ENCODE peak calls at places on chromosomes 4 and X, in nine cellular contexts. F, H, P, N, K, O, Z, Y and V are unnamed samples.

GRCh38 chr4:95580226-95580625 is 31.5 kb upstream of the UNC5C start:
- DNase-seq in F (no peak), H (no peak), P (no peak), N (no peak), K (peak), O (no peak), Z (no peak), Y (no peak), V (no peak)

GRCh38 chrX:125544856-125545255 is 225.2 kb downstream of the TEX13C start:
- DNase-seq in F (no peak), H (no peak), P (no peak), N (no peak), K (no peak), O (no peak), Z (no peak), Y (no peak), V (no peak)

GRCh38 chrX:3263681-3264126 is 82.7 kb downstream of the MXRA5 start:
- DNase-seq in F (no peak), H (no peak), P (no peak), N (no peak), K (no peak), O (no peak), Z (peak), Y (no peak), V (no peak)

GRCh38 chr4:26183017-26183416 is 137.8 kb upstream of the RBPJ start:
- DNase-seq in F (no peak), H (no peak), P (no peak), N (no peak), K (no peak), O (no peak), Z (peak), Y (no peak), V (no peak)

GRCh38 chrX:40103565-40104323 is 6.0 kb upstream of the BCOR start:
- DNase-seq in F (no peak), H (no peak), P (no peak), N (no peak), K (peak), O (no peak), Z (no peak), Y (no peak), V (no peak)

GRCh38 chr4:186169942-186170802 is 21.2 kb upstream of the CYP4V2 start:
- DNase-seq in F (no peak), H (no peak), P (no peak), N (no peak), K (no peak), O (no peak), Z (no peak), Y (no peak), V (no peak)

GRCh38 chrX:108699368-108699767 is 37.0 kb downstream of the IRS4 start:
- DNase-seq in F (no peak), H (peak), P (peak), N (no peak), K (peak), O (no peak), Z (peak), Y (no peak), V (no peak)

GRCh38 chrX:152831391-152831790 is 528 bp downstream of the NSDHL start:
- DNase-seq in F (no peak), H (no peak), P (no peak), N (no peak), K (no peak), O (no peak), Z (no peak), Y (no peak), V (no peak)

GRCh38 chrX:1946974-1947373 is 332.1 kb downstream of the ASMT start:
- DNase-seq in F (no peak), H (no peak), P (no peak), N (no peak), K (no peak), O (no peak), Z (no peak), Y (no peak), V (no peak)

GRCh38 chr4:33850503-33850902 is 2393.8 kb downstream of the ARAP2 start:
- DNase-seq in F (no peak), H (no peak), P (no peak), N (no peak), K (no peak), O (no peak), Z (no peak), Y (no peak), V (no peak)

GRCh38 chrX:49310371-49310770 is 6.9 kb downstream of the GAGE10 start:
- DNase-seq in F (no peak), H (no peak), P (no peak), N (no peak), K (peak), O (no peak), Z (no peak), Y (no peak), V (no peak)

GRCh38 chr4:1402021-1402515 is 4.2 kb downstream of the NKX1-1 start:
- DNase-seq in F (no peak), H (no peak), P (no peak), N (no peak), K (no peak), O (no peak), Z (no peak), Y (no peak), V (no peak)

GRCh38 chr4:7933631-7934510 is 5.8 kb downstream of the AFAP1 start:
- DNase-seq in F (no peak), H (no peak), P (no peak), N (no peak), K (no peak), O (no peak), Z (peak), Y (no peak), V (no peak)

GRCh38 chrX:100928660-100929613 is at the start of gene XKRX:
- DNase-seq in F (peak), H (no peak), P (no peak), N (no peak), K (peak), O (peak), Z (no peak), Y (peak), V (no peak)

GRCh38 chr4:54879576-54879975 is 221.8 kb downstream of the KIT start:
- DNase-seq in F (no peak), H (no peak), P (peak), N (no peak), K (peak), O (no peak), Z (peak), Y (no peak), V (no peak)

GRCh38 chr4:48367016-48367415 is 25.7 kb downstream of the SLAIN2 start:
- DNase-seq in F (no peak), H (no peak), P (no peak), N (no peak), K (no peak), O (no peak), Z (no peak), Y (no peak), V (no peak)

GRCh38 chr4:148946271-148946670 is 504.1 kb upstream of the NR3C2 start:
- DNase-seq in F (no peak), H (no peak), P (no peak), N (no peak), K (no peak), O (no peak), Z (no peak), Y (no peak), V (no peak)

GRCh38 chr4:99504804-99505502 is 5.9 kb upstream of the C4orf17 start:
- DNase-seq in F (no peak), H (no peak), P (no peak), N (no peak), K (no peak), O (no peak), Z (no peak), Y (no peak), V (no peak)

GRCh38 chrX:30196322-30196721 is 19.0 kb upstream of the MAGEB2 start:
- DNase-seq in F (no peak), H (peak), P (no peak), N (no peak), K (peak), O (no peak), Z (peak), Y (no peak), V (no peak)

GRCh38 chr4:18593297-18594002 is 571.9 kb upstream of the LCORL start:
- DNase-seq in F (peak), H (peak), P (peak), N (peak), K (peak), O (peak), Z (peak), Y (peak), V (no peak)

GRCh38 chr4:86970447-86971354 is 35.9 kb downstream of the AFF1 start:
- DNase-seq in F (no peak), H (no peak), P (no peak), N (no peak), K (no peak), O (no peak), Z (no peak), Y (no peak), V (no peak)

GRCh38 chr4:81030617-81031388 is at the start of gene BMP3:
- DNase-seq in F (no peak), H (no peak), P (no peak), N (no peak), K (peak), O (no peak), Z (peak), Y (peak), V (no peak)

GRCh38 chr4:102452854-102453253 is 48.3 kb upstream of the NFKB1 start:
- DNase-seq in F (no peak), H (no peak), P (no peak), N (no peak), K (no peak), O (no peak), Z (no peak), Y (no peak), V (no peak)

GRCh38 chr4:168167714-168168284 is 75.5 kb downstream of the ANXA10 start:
- DNase-seq in F (no peak), H (no peak), P (no peak), N (no peak), K (no peak), O (no peak), Z (peak), Y (no peak), V (no peak)

GRCh38 chr4:133045288-133045687 is 103.8 kb upstream of the PCDH10 start:
- DNase-seq in F (no peak), H (no peak), P (no peak), N (no peak), K (peak), O (no peak), Z (no peak), Y (no peak), V (no peak)

GRCh38 chr4:848307-848691 is 22.4 kb upstream of the CPLX1 start:
- DNase-seq in F (no peak), H (no peak), P (no peak), N (no peak), K (no peak), O (no peak), Z (no peak), Y (no peak), V (no peak)

GRCh38 chr4:99879458-99879857 is 14.8 kb downstream of the LAMTOR3 start:
- DNase-seq in F (no peak), H (no peak), P (no peak), N (no peak), K (no peak), O (no peak), Z (no peak), Y (no peak), V (no peak)

GRCh38 chr4:150782921-150783320 is 201.0 kb downstream of the MAB21L2 start:
- DNase-seq in F (no peak), H (no peak), P (no peak), N (no peak), K (peak), O (no peak), Z (peak), Y (no peak), V (no peak)

GRCh38 chr4:6527259-6527658 is 47.7 kb upstream of the MAN2B2 start:
- DNase-seq in F (no peak), H (no peak), P (no peak), N (no peak), K (no peak), O (no peak), Z (no peak), Y (no peak), V (no peak)

GRCh38 chr4:5052424-5052702 is 1.1 kb downstream of the STK32B start:
- DNase-seq in F (no peak), H (no peak), P (no peak), N (no peak), K (no peak), O (no peak), Z (no peak), Y (no peak), V (no peak)

GRCh38 chr4:139890810-139891209 is 225.2 kb downstream of the MGST2 start:
- DNase-seq in F (no peak), H (no peak), P (no peak), N (no peak), K (no peak), O (no peak), Z (peak), Y (no peak), V (no peak)

GRCh38 chr4:8664976-8665375 is 72.4 kb downstream of the CPZ start:
- DNase-seq in F (no peak), H (no peak), P (no peak), N (no peak), K (no peak), O (no peak), Z (no peak), Y (no peak), V (no peak)

GRCh38 chr4:101563126-101563525 is 215.8 kb upstream of the PPP3CA start:
- DNase-seq in F (no peak), H (no peak), P (no peak), N (no peak), K (no peak), O (no peak), Z (peak), Y (no peak), V (no peak)

GRCh38 chrX:72002886-72003285 is 92.2 kb downstream of the NHSL2 start:
- DNase-seq in F (no peak), H (no peak), P (peak), N (no peak), K (no peak), O (no peak), Z (no peak), Y (no peak), V (no peak)

GRCh38 chrX:44011505-44011904 is 38.3 kb upstream of the NDP start:
- DNase-seq in F (no peak), H (no peak), P (no peak), N (no peak), K (no peak), O (no peak), Z (no peak), Y (no peak), V (no peak)

GRCh38 chrX:69133561-69134542 is 31.4 kb downstream of the PJA1 start:
- DNase-seq in F (no peak), H (peak), P (peak), N (no peak), K (peak), O (no peak), Z (peak), Y (no peak), V (no peak)

GRCh38 chr4:26084414-26084813 is 170.4 kb downstream of the SMIM20 start:
- DNase-seq in F (no peak), H (no peak), P (no peak), N (no peak), K (peak), O (no peak), Z (no peak), Y (no peak), V (no peak)

GRCh38 chr4:41935652-41936021 is 408 bp downstream of the TMEM33 start:
- DNase-seq in F (peak), H (no peak), P (no peak), N (no peak), K (no peak), O (peak), Z (no peak), Y (peak), V (no peak)